ENCODE peak calls at places on chromosomes 11 and 22, in nine cellular contexts. D is activated CD4-positive, alpha-beta T cell treated with anti-CD3 and anti-CD28 coated beads, Interleukin-2, amount 50 U/mL, for 24 hours; F is GM03348; T is activated effector memory CD4-positive, alpha-beta T cell treated with anti-CD3 and anti-CD28 coated beads, Interleukin-2, amount 50 U/mL, for 16 hours; C is MCF 10A; U is activated gamma-delta T cell treated with Interleukin-2 at 50 U/mL for 16 hours; N is stimulated activated CD8-positive, alpha-beta memory T cell treated with anti-CD3 and anti-CD28 coated beads, Interleukin-15, amount 100 ng/mL, for 4 hours; J is KG1; Q is H1. R is an unnamed sample.

GRCh38 chr11:121367434-121367833 is 74.9 kb downstream of the SC5D start:
- DNase-seq in D (peak), F (peak), T (peak), C (peak), U (peak), N (no peak), J (peak), Q (no peak), R (no peak)

GRCh38 chr22:26975381-26975780 is 318.0 kb downstream of the MIAT start:
- DNase-seq in D (no peak), F (peak), T (no peak), C (no peak), U (no peak), N (no peak), J (no peak), Q (no peak), R (no peak)

GRCh38 chr11:107799245-107799859 is 59.2 kb downstream of the SLC35F2 start:
- DNase-seq in D (peak), F (peak), T (peak), C (peak), U (peak), N (peak), J (peak), Q (peak), R (peak)

GRCh38 chr22:28923826-28924732 is 40.7 kb downstream of the ZNRF3 start:
- DNase-seq in D (no peak), F (no peak), T (no peak), C (no peak), U (no peak), N (no peak), J (no peak), Q (no peak), R (peak)

GRCh38 chr11:122646549-122647340 is 8.8 kb upstream of the UBASH3B start:
- DNase-seq in D (no peak), F (peak), T (no peak), C (peak), U (no peak), N (no peak), J (no peak), Q (no peak), R (no peak)

GRCh38 chr11:8093931-8094575 is 13.0 kb downstream of the TUB start:
- DNase-seq in D (no peak), F (no peak), T (peak), C (no peak), U (no peak), N (no peak), J (no peak), Q (no peak), R (peak)

GRCh38 chr11:64081663-64082442 is 46.1 kb downstream of the FLRT1 start:
- DNase-seq in D (no peak), F (no peak), T (no peak), C (no peak), U (no peak), N (no peak), J (no peak), Q (no peak), R (no peak)

GRCh38 chr11:31809543-31809856 is 1.6 kb downstream of the PAX6 start:
- DNase-seq in D (no peak), F (no peak), T (no peak), C (no peak), U (no peak), N (no peak), J (no peak), Q (no peak), R (no peak)

GRCh38 chr11:48087422-48087821 is 107.1 kb downstream of the PTPRJ start:
- DNase-seq in D (no peak), F (no peak), T (no peak), C (no peak), U (no peak), N (no peak), J (no peak), Q (no peak), R (no peak)

GRCh38 chr22:43544282-43544673 is 132.5 kb downstream of the MPPED1 start:
- DNase-seq in D (no peak), F (no peak), T (peak), C (no peak), U (no peak), N (no peak), J (no peak), Q (no peak), R (no peak)

GRCh38 chr11:111591187-111591960 is 10.9 kb upstream of the SIK2 start:
- DNase-seq in D (no peak), F (no peak), T (no peak), C (no peak), U (no peak), N (no peak), J (no peak), Q (no peak), R (no peak)

GRCh38 chr22:35712672-35713071 is 5.0 kb upstream of the APOL5 start:
- DNase-seq in D (no peak), F (no peak), T (no peak), C (no peak), U (no peak), N (no peak), J (no peak), Q (no peak), R (no peak)

GRCh38 chr22:23158516-23159286 is 13.4 kb downstream of the RAB36 start:
- DNase-seq in D (no peak), F (no peak), T (no peak), C (no peak), U (no peak), N (no peak), J (no peak), Q (no peak), R (no peak)

GRCh38 chr11:21634491-21634890 is 558.4 kb upstream of the ANO5 start:
- DNase-seq in D (no peak), F (no peak), T (no peak), C (no peak), U (no peak), N (no peak), J (no peak), Q (no peak), R (no peak)

GRCh38 chr11:118076754-118077281 is at the start of gene TMPRSS4:
- DNase-seq in D (no peak), F (no peak), T (no peak), C (peak), U (no peak), N (no peak), J (no peak), Q (no peak), R (no peak)

GRCh38 chr11:88683024-88683423 is 345.5 kb upstream of the CTSC start:
- DNase-seq in D (no peak), F (no peak), T (no peak), C (no peak), U (no peak), N (no peak), J (no peak), Q (no peak), R (no peak)

GRCh38 chr11:77783023-77783422 is 37.5 kb downstream of the RSF1 start:
- DNase-seq in D (no peak), F (no peak), T (no peak), C (no peak), U (no peak), N (no peak), J (no peak), Q (no peak), R (no peak)

GRCh38 chr11:69877235-69877634 is 58.0 kb upstream of the FGF3 start:
- DNase-seq in D (no peak), F (no peak), T (peak), C (no peak), U (no peak), N (no peak), J (no peak), Q (no peak), R (no peak)

GRCh38 chr11:112157274-112157766 is 6.6 kb downstream of the IL18 start:
- DNase-seq in D (no peak), F (peak), T (no peak), C (peak), U (no peak), N (no peak), J (no peak), Q (no peak), R (no peak)

GRCh38 chr22:44385781-44386180 is 73.0 kb upstream of the SHISAL1 start:
- DNase-seq in D (no peak), F (no peak), T (no peak), C (no peak), U (no peak), N (no peak), J (no peak), Q (no peak), R (no peak)

GRCh38 chr11:96242191-96242845 is 100.7 kb downstream of the MAML2 start:
- DNase-seq in D (no peak), F (peak), T (no peak), C (peak), U (no peak), N (no peak), J (no peak), Q (no peak), R (no peak)

GRCh38 chr11:47409440-47410403 is 1.3 kb downstream of the SLC39A13 start:
- DNase-seq in D (no peak), F (peak), T (no peak), C (peak), U (no peak), N (no peak), J (no peak), Q (no peak), R (no peak)

GRCh38 chr11:111018571-111018970 is 227.0 kb upstream of the POU2AF2 start:
- DNase-seq in D (no peak), F (no peak), T (no peak), C (peak), U (no peak), N (no peak), J (no peak), Q (no peak), R (no peak)

GRCh38 chr22:44532466-44533025 is 34.5 kb upstream of the RTL6 start:
- DNase-seq in D (no peak), F (no peak), T (peak), C (no peak), U (no peak), N (no peak), J (no peak), Q (no peak), R (no peak)

GRCh38 chr11:28963189-28963588 is 855.0 kb downstream of the METTL15 start:
- DNase-seq in D (no peak), F (peak), T (no peak), C (peak), U (no peak), N (no peak), J (no peak), Q (no peak), R (no peak)

GRCh38 chr11:7630002-7630401 is 43.3 kb downstream of the CYB5R2 start:
- DNase-seq in D (no peak), F (no peak), T (no peak), C (no peak), U (no peak), N (no peak), J (no peak), Q (no peak), R (no peak)

GRCh38 chr11:13140873-13141655 is 131.9 kb downstream of the RASSF10 start:
- DNase-seq in D (no peak), F (no peak), T (no peak), C (peak), U (no peak), N (no peak), J (no peak), Q (no peak), R (no peak)

GRCh38 chr22:30424471-30425326 is 869 bp upstream of the MTFP1 start:
- DNase-seq in D (no peak), F (no peak), T (no peak), C (peak), U (no peak), N (no peak), J (peak), Q (no peak), R (no peak)

GRCh38 chr11:92845390-92846185 is 123.9 kb upstream of the MTNR1B start:
- DNase-seq in D (no peak), F (no peak), T (no peak), C (peak), U (no peak), N (no peak), J (no peak), Q (no peak), R (no peak)

GRCh38 chr22:31344369-31345330 is 1.5 kb downstream of the PATZ1 start:
- DNase-seq in D (peak), F (no peak), T (peak), C (no peak), U (peak), N (peak), J (peak), Q (no peak), R (no peak)

GRCh38 chr11:30002157-30002556 is 14.7 kb downstream of the KCNA4 start:
- DNase-seq in D (no peak), F (no peak), T (no peak), C (peak), U (no peak), N (no peak), J (no peak), Q (no peak), R (no peak)

GRCh38 chr11:104206936-104207335 is 43.0 kb upstream of the PDGFD start:
- DNase-seq in D (no peak), F (no peak), T (no peak), C (no peak), U (no peak), N (no peak), J (no peak), Q (no peak), R (no peak)

GRCh38 chr11:125082611-125083311 is 19.7 kb downstream of the SLC37A2 start:
- DNase-seq in D (no peak), F (no peak), T (no peak), C (peak), U (no peak), N (no peak), J (no peak), Q (no peak), R (no peak)

GRCh38 chr11:17593466-17594245 is 46.6 kb downstream of the OTOG start:
- DNase-seq in D (no peak), F (no peak), T (peak), C (no peak), U (peak), N (no peak), J (no peak), Q (no peak), R (peak)

GRCh38 chr11:69644071-69644961 is 3.4 kb downstream of the CCND1 start:
- DNase-seq in D (no peak), F (peak), T (peak), C (peak), U (no peak), N (no peak), J (no peak), Q (no peak), R (peak)

GRCh38 chr22:29400576-29400975 is 12.2 kb upstream of the AP1B1 start:
- DNase-seq in D (no peak), F (no peak), T (no peak), C (no peak), U (no peak), N (no peak), J (no peak), Q (no peak), R (no peak)